ENCODE peak calls at places on chromosomes 12 and 14, in nine cellular contexts. H is HEK293T; A is A549; G is G401; X is NCI-H774; P is activated T-helper 1 cell treated with anti-CD3 and anti-CD28 coated beads, Interleukin-12 subunit alpha, Interleukin-12 subunit beta, Interleukin-2, Interleukin-4 antibody, amounts not matched to agents 30 ng/mL and 10 ng/mL and 1 ng/mL, durations not matched to agents 14 hours and 24 hours and 36 hours; V is activated CD4-positive, alpha-beta memory T cell treated with anti-CD3 and anti-CD28 coated beads, Interleukin-2, amount 10 ng/mL, durations not matched to agents 7 days and 5 days; L is iPS DF 6.9; S is suprapubic skin. T is an unnamed sample.

GRCh38 chr12:79373896-79374499 is 316.8 kb downstream of the PAWR start:
- DNase-seq in H (peak), A (peak), G (no peak), X (no peak), P (no peak), V (no peak), L (no peak), S (no peak), T (peak)

GRCh38 chr12:67592228-67593011 is 56.1 kb upstream of the DYRK2 start:
- DNase-seq in H (no peak), A (peak), G (no peak), X (peak), P (peak), V (peak), L (no peak), S (no peak), T (no peak)

GRCh38 chr12:93766802-93767523 is 89.8 kb downstream of the CRADD start:
- DNase-seq in H (peak), A (peak), G (peak), X (peak), P (peak), V (peak), L (no peak), S (no peak), T (no peak)

GRCh38 chr12:29242921-29243431 is 93.9 kb downstream of the FAR2 start:
- DNase-seq in H (no peak), A (no peak), G (no peak), X (no peak), P (no peak), V (no peak), L (no peak), S (no peak), T (no peak)

GRCh38 chr12:76855266-76855665 is 23.6 kb downstream of the CSRP2 start:
- DNase-seq in H (no peak), A (no peak), G (no peak), X (no peak), P (no peak), V (no peak), L (no peak), S (no peak), T (no peak)

GRCh38 chr12:105013892-105014291 is 27.8 kb downstream of the NOPCHAP1 start:
- DNase-seq in H (peak), A (no peak), G (no peak), X (no peak), P (no peak), V (no peak), L (no peak), S (no peak), T (no peak)

GRCh38 chr14:102795060-102795925 is 18.0 kb downstream of the TRAF3 start:
- DNase-seq in H (no peak), A (peak), G (no peak), X (peak), P (no peak), V (peak), L (no peak), S (peak), T (no peak)

GRCh38 chr12:77995436-77996167 is 164.9 kb downstream of the NAV3 start:
- DNase-seq in H (no peak), A (no peak), G (no peak), X (no peak), P (no peak), V (no peak), L (no peak), S (no peak), T (no peak)

GRCh38 chr14:62885451-62885850 is 159.8 kb downstream of the KCNH5 start:
- DNase-seq in H (no peak), A (no peak), G (no peak), X (no peak), P (no peak), V (no peak), L (no peak), S (no peak), T (no peak)

GRCh38 chr12:19744760-19745218 is 305.5 kb downstream of the AEBP2 start:
- DNase-seq in H (no peak), A (peak), G (no peak), X (peak), P (no peak), V (no peak), L (no peak), S (no peak), T (no peak)

GRCh38 chr14:36315159-36315853 is 5.1 kb downstream of the MBIP start:
- DNase-seq in H (no peak), A (no peak), G (no peak), X (no peak), P (no peak), V (no peak), L (no peak), S (no peak), T (no peak)

GRCh38 chr12:19462441-19462840 is 23.1 kb downstream of the AEBP2 start:
- DNase-seq in H (no peak), A (no peak), G (peak), X (no peak), P (no peak), V (no peak), L (no peak), S (no peak), T (no peak)

GRCh38 chr12:114414031-114414865 is 8.3 kb upstream of the TBX5 start:
- DNase-seq in H (no peak), A (no peak), G (no peak), X (no peak), P (no peak), V (no peak), L (no peak), S (no peak), T (no peak)

GRCh38 chr12:46934374-46935111 is 108.7 kb upstream of the SLC38A4 start:
- DNase-seq in H (no peak), A (no peak), G (no peak), X (no peak), P (no peak), V (no peak), L (no peak), S (no peak), T (no peak)

GRCh38 chr12:14795028-14795448 is 8.2 kb downstream of the WBP11 start:
- DNase-seq in H (no peak), A (no peak), G (no peak), X (no peak), P (no peak), V (no peak), L (no peak), S (no peak), T (no peak)

GRCh38 chr12:124727922-124728321 is 135.7 kb downstream of the SCARB1 start:
- DNase-seq in H (no peak), A (peak), G (no peak), X (no peak), P (no peak), V (no peak), L (no peak), S (no peak), T (no peak)

GRCh38 chr12:28795306-28795705 is 353.8 kb upstream of the FAR2 start:
- DNase-seq in H (no peak), A (peak), G (no peak), X (no peak), P (no peak), V (no peak), L (no peak), S (no peak), T (no peak)

GRCh38 chr14:55418411-55418810 is 6.8 kb upstream of the ATG14 start:
- DNase-seq in H (no peak), A (no peak), G (no peak), X (no peak), P (no peak), V (no peak), L (no peak), S (no peak), T (no peak)

GRCh38 chr12:78403136-78403535 is 461.4 kb upstream of the SYT1 start:
- DNase-seq in H (no peak), A (peak), G (peak), X (no peak), P (no peak), V (no peak), L (no peak), S (no peak), T (no peak)

GRCh38 chr12:88237954-88238353 is 95.8 kb downstream of the TMTC3 start:
- DNase-seq in H (no peak), A (peak), G (no peak), X (no peak), P (no peak), V (no peak), L (no peak), S (no peak), T (no peak)

GRCh38 chr12:99529966-99530365 is 117.6 kb upstream of the GARIN6 start:
- DNase-seq in H (no peak), A (no peak), G (no peak), X (no peak), P (no peak), V (no peak), L (no peak), S (no peak), T (no peak)

GRCh38 chr12:16950041-16950677 is 344.2 kb upstream of the LMO3 start:
- DNase-seq in H (no peak), A (no peak), G (no peak), X (no peak), P (no peak), V (no peak), L (no peak), S (no peak), T (peak)

GRCh38 chr12:25979563-25979962 is 21.1 kb downstream of the RASSF8 start:
- DNase-seq in H (no peak), A (no peak), G (no peak), X (no peak), P (no peak), V (no peak), L (no peak), S (no peak), T (no peak)

GRCh38 chr14:104238424-104239184 is 100.2 kb downstream of the KIF26A start:
- DNase-seq in H (no peak), A (no peak), G (no peak), X (no peak), P (no peak), V (no peak), L (no peak), S (peak), T (no peak)

GRCh38 chr12:53055471-53056266 is 5.8 kb downstream of the TNS2 start:
- DNase-seq in H (no peak), A (no peak), G (no peak), X (no peak), P (no peak), V (no peak), L (no peak), S (peak), T (no peak)

GRCh38 chr12:69019910-69020309 is 86.9 kb upstream of the CPM start:
- DNase-seq in H (no peak), A (no peak), G (no peak), X (no peak), P (no peak), V (no peak), L (no peak), S (no peak), T (no peak)

GRCh38 chr12:64004639-64005038 is 160.1 kb downstream of the SRGAP1 start:
- DNase-seq in H (no peak), A (no peak), G (no peak), X (no peak), P (no peak), V (no peak), L (no peak), S (no peak), T (no peak)